ENCODE peak calls at places on chromosomes 4 and X, in six cellular contexts. One of them, this sample, is unnamed.

GRCh38 chr4:188053302-188053701 is 56.1 kb downstream of the TRIML2 start:
- DNase-seq in HepG2: no peak
- DNase-seq in upper lobe of left lung: no peak
- DNase-seq in sigmoid colon: no peak
- DNase-seq in H1: no peak
- DNase-seq in suprapubic skin: no peak
- DNase-seq in this sample: no peak

GRCh38 chr4:100981447-100982204 is 365.7 kb downstream of the PPP3CA start:
- DNase-seq in HepG2: no peak
- DNase-seq in upper lobe of left lung: peak
- DNase-seq in sigmoid colon: no peak
- DNase-seq in H1: no peak
- DNase-seq in suprapubic skin: no peak
- DNase-seq in this sample: no peak

GRCh38 chr4:11428701-11429571 is at the start of gene HS3ST1:
- DNase-seq in HepG2: no peak
- DNase-seq in upper lobe of left lung: peak
- DNase-seq in sigmoid colon: peak
- DNase-seq in H1: peak
- DNase-seq in suprapubic skin: peak
- DNase-seq in this sample: peak

GRCh38 chr4:73653695-73654106 is 33.5 kb upstream of the RASSF6 start:
- DNase-seq in HepG2: peak
- DNase-seq in upper lobe of left lung: peak
- DNase-seq in sigmoid colon: no peak
- DNase-seq in H1: no peak
- DNase-seq in suprapubic skin: no peak
- DNase-seq in this sample: peak

GRCh38 chr4:3516836-3517730 is 15.1 kb downstream of the LRPAP1 start:
- DNase-seq in HepG2: no peak
- DNase-seq in upper lobe of left lung: no peak
- DNase-seq in sigmoid colon: no peak
- DNase-seq in H1: no peak
- DNase-seq in suprapubic skin: no peak
- DNase-seq in this sample: no peak

GRCh38 chr4:127140306-127140705 is 492.5 kb upstream of the INTU start:
- DNase-seq in HepG2: no peak
- DNase-seq in upper lobe of left lung: no peak
- DNase-seq in sigmoid colon: no peak
- DNase-seq in H1: no peak
- DNase-seq in suprapubic skin: no peak
- DNase-seq in this sample: no peak

GRCh38 chrX:130097507-130098201 is 12.6 kb downstream of the ELF4 start:
- DNase-seq in HepG2: peak
- DNase-seq in upper lobe of left lung: peak
- DNase-seq in sigmoid colon: no peak
- DNase-seq in H1: no peak
- DNase-seq in suprapubic skin: no peak
- DNase-seq in this sample: peak

GRCh38 chrX:13498220-13498619 is 71.2 kb upstream of the EGFL6 start:
- DNase-seq in HepG2: no peak
- DNase-seq in upper lobe of left lung: no peak
- DNase-seq in sigmoid colon: no peak
- DNase-seq in H1: no peak
- DNase-seq in suprapubic skin: no peak
- DNase-seq in this sample: no peak

GRCh38 chr4:60655356-60655755 is 544.8 kb upstream of the ADGRL3 start:
- DNase-seq in HepG2: no peak
- DNase-seq in upper lobe of left lung: no peak
- DNase-seq in sigmoid colon: no peak
- DNase-seq in H1: no peak
- DNase-seq in suprapubic skin: no peak
- DNase-seq in this sample: no peak

GRCh38 chr4:23766334-23766733 is 123.5 kb downstream of the PPARGC1A start:
- DNase-seq in HepG2: peak
- DNase-seq in upper lobe of left lung: no peak
- DNase-seq in sigmoid colon: no peak
- DNase-seq in H1: no peak
- DNase-seq in suprapubic skin: no peak
- DNase-seq in this sample: no peak

GRCh38 chrX:113977887-113978286 is 606.0 kb upstream of the HTR2C start:
- DNase-seq in HepG2: no peak
- DNase-seq in upper lobe of left lung: no peak
- DNase-seq in sigmoid colon: no peak
- DNase-seq in H1: no peak
- DNase-seq in suprapubic skin: no peak
- DNase-seq in this sample: no peak

GRCh38 chrX:104662694-104663093 is 96.7 kb downstream of the IL1RAPL2 start:
- DNase-seq in HepG2: no peak
- DNase-seq in upper lobe of left lung: no peak
- DNase-seq in sigmoid colon: no peak
- DNase-seq in H1: no peak
- DNase-seq in suprapubic skin: no peak
- DNase-seq in this sample: no peak

GRCh38 chr4:186621959-186622553 is 66.7 kb upstream of the MTNR1A start:
- DNase-seq in HepG2: no peak
- DNase-seq in upper lobe of left lung: no peak
- DNase-seq in sigmoid colon: no peak
- DNase-seq in H1: no peak
- DNase-seq in suprapubic skin: no peak
- DNase-seq in this sample: no peak

GRCh38 chrX:118730500-118731247 is 3.3 kb downstream of the IL13RA1 start:
- DNase-seq in HepG2: no peak
- DNase-seq in upper lobe of left lung: no peak
- DNase-seq in sigmoid colon: no peak
- DNase-seq in H1: no peak
- DNase-seq in suprapubic skin: no peak
- DNase-seq in this sample: no peak

GRCh38 chr4:7823416-7823824 is 116.2 kb downstream of the AFAP1 start:
- DNase-seq in HepG2: peak
- DNase-seq in upper lobe of left lung: no peak
- DNase-seq in sigmoid colon: peak
- DNase-seq in H1: no peak
- DNase-seq in suprapubic skin: no peak
- DNase-seq in this sample: peak

GRCh38 chrX:125394449-125394848 is 74.8 kb downstream of the TEX13C start:
- DNase-seq in HepG2: no peak
- DNase-seq in upper lobe of left lung: no peak
- DNase-seq in sigmoid colon: no peak
- DNase-seq in H1: no peak
- DNase-seq in suprapubic skin: no peak
- DNase-seq in this sample: no peak

GRCh38 chr4:113169368-113169767 is 119.9 kb downstream of the ANK2 start:
- DNase-seq in HepG2: peak
- DNase-seq in upper lobe of left lung: no peak
- DNase-seq in sigmoid colon: no peak
- DNase-seq in H1: no peak
- DNase-seq in suprapubic skin: no peak
- DNase-seq in this sample: no peak

GRCh38 chrX:115949900-115950822 is 220.4 kb upstream of the AGTR2 start:
- DNase-seq in HepG2: peak
- DNase-seq in upper lobe of left lung: no peak
- DNase-seq in sigmoid colon: no peak
- DNase-seq in H1: no peak
- DNase-seq in suprapubic skin: no peak
- DNase-seq in this sample: peak

GRCh38 chr4:110119880-110120279 is 78.5 kb downstream of the ELOVL6 start:
- DNase-seq in HepG2: no peak
- DNase-seq in upper lobe of left lung: no peak
- DNase-seq in sigmoid colon: no peak
- DNase-seq in H1: no peak
- DNase-seq in suprapubic skin: no peak
- DNase-seq in this sample: no peak

GRCh38 chrX:576904-577303 is 53.7 kb upstream of the SHOX start:
- DNase-seq in HepG2: no peak
- DNase-seq in upper lobe of left lung: no peak
- DNase-seq in sigmoid colon: no peak
- DNase-seq in H1: no peak
- DNase-seq in suprapubic skin: no peak
- DNase-seq in this sample: no peak

GRCh38 chr4:24472514-24473308 is 111.6 kb downstream of the DHX15 start:
- DNase-seq in HepG2: peak
- DNase-seq in upper lobe of left lung: peak
- DNase-seq in sigmoid colon: peak
- DNase-seq in H1: peak
- DNase-seq in suprapubic skin: peak
- DNase-seq in this sample: peak

GRCh38 chr4:18155062-18156041 is 133.8 kb upstream of the LCORL start:
- DNase-seq in HepG2: no peak
- DNase-seq in upper lobe of left lung: no peak
- DNase-seq in sigmoid colon: no peak
- DNase-seq in H1: no peak
- DNase-seq in suprapubic skin: no peak
- DNase-seq in this sample: no peak

GRCh38 chrX:40607381-40607780 is 15.8 kb upstream of the MPC1L start:
- DNase-seq in HepG2: no peak
- DNase-seq in upper lobe of left lung: no peak
- DNase-seq in sigmoid colon: no peak
- DNase-seq in H1: no peak
- DNase-seq in suprapubic skin: no peak
- DNase-seq in this sample: no peak

GRCh38 chr4:153294631-153295030 is 49.9 kb upstream of the MND1 start:
- DNase-seq in HepG2: no peak
- DNase-seq in upper lobe of left lung: no peak
- DNase-seq in sigmoid colon: no peak
- DNase-seq in H1: no peak
- DNase-seq in suprapubic skin: no peak
- DNase-seq in this sample: no peak

GRCh38 chr4:112029642-112030235 is 115.5 kb upstream of the FAM241A start:
- DNase-seq in HepG2: no peak
- DNase-seq in upper lobe of left lung: no peak
- DNase-seq in sigmoid colon: no peak
- DNase-seq in H1: no peak
- DNase-seq in suprapubic skin: no peak
- DNase-seq in this sample: no peak

GRCh38 chrX:76148011-76148665 is 24.7 kb upstream of the PBDC1 start:
- DNase-seq in HepG2: peak
- DNase-seq in upper lobe of left lung: no peak
- DNase-seq in sigmoid colon: no peak
- DNase-seq in H1: no peak
- DNase-seq in suprapubic skin: no peak
- DNase-seq in this sample: no peak

GRCh38 chr4:2047031-2047660 is 12.0 kb upstream of the NAT8L start:
- DNase-seq in HepG2: no peak
- DNase-seq in upper lobe of left lung: no peak
- DNase-seq in sigmoid colon: no peak
- DNase-seq in H1: no peak
- DNase-seq in suprapubic skin: peak
- DNase-seq in this sample: no peak

GRCh38 chr4:37893164-37893563 is 2.3 kb downstream of the TBC1D1 start:
- DNase-seq in HepG2: no peak
- DNase-seq in upper lobe of left lung: no peak
- DNase-seq in sigmoid colon: no peak
- DNase-seq in H1: no peak
- DNase-seq in suprapubic skin: no peak
- DNase-seq in this sample: no peak

GRCh38 chr4:37890501-37891220 is at the start of gene TBC1D1:
- DNase-seq in HepG2: no peak
- DNase-seq in upper lobe of left lung: peak
- DNase-seq in sigmoid colon: peak
- DNase-seq in H1: no peak
- DNase-seq in suprapubic skin: peak
- DNase-seq in this sample: peak

GRCh38 chr4:37891221-37892159 is 606 bp downstream of the TBC1D1 start:
- DNase-seq in HepG2: no peak
- DNase-seq in upper lobe of left lung: peak
- DNase-seq in sigmoid colon: peak
- DNase-seq in H1: no peak
- DNase-seq in suprapubic skin: no peak
- DNase-seq in this sample: peak

GRCh38 chr4:37892641-37893040 is 1.8 kb downstream of the TBC1D1 start:
- DNase-seq in HepG2: no peak
- DNase-seq in upper lobe of left lung: peak
- DNase-seq in sigmoid colon: no peak
- DNase-seq in H1: no peak
- DNase-seq in suprapubic skin: no peak
- DNase-seq in this sample: no peak

GRCh38 chr4:37889849-37890500 is 909 bp upstream of the TBC1D1 start:
- DNase-seq in HepG2: no peak
- DNase-seq in upper lobe of left lung: no peak
- DNase-seq in sigmoid colon: peak
- DNase-seq in H1: no peak
- DNase-seq in suprapubic skin: no peak
- DNase-seq in this sample: no peak
- TF ChIP-seq POLR2AphosphoS5 in HepG2: no peak
- TF ChIP-seq POLR2AphosphoS5 in upper lobe of left lung: no peak
- TF ChIP-seq POLR2AphosphoS5 in sigmoid colon: peak
- TF ChIP-seq POLR2AphosphoS5 in H1: no peak
- TF ChIP-seq POLR2AphosphoS5 in suprapubic skin: no peak
- TF ChIP-seq POLR2AphosphoS5 in this sample: peak

GRCh38 chr4:90061881-90062280 is 65.3 kb upstream of the CCSER1 start:
- DNase-seq in HepG2: no peak
- DNase-seq in upper lobe of left lung: no peak
- DNase-seq in sigmoid colon: no peak
- DNase-seq in H1: no peak
- DNase-seq in suprapubic skin: no peak
- DNase-seq in this sample: no peak
- TF ChIP-seq EP300 in HepG2: no peak
- TF ChIP-seq EP300 in upper lobe of left lung: no peak
- TF ChIP-seq EP300 in sigmoid colon: no peak
- TF ChIP-seq EP300 in H1: no peak
- TF ChIP-seq EP300 in suprapubic skin: no peak
- TF ChIP-seq EP300 in this sample: no peak

GRCh38 chrX:25277574-25277973 is 261.8 kb upstream of the ARX start:
- DNase-seq in HepG2: no peak
- DNase-seq in upper lobe of left lung: no peak
- DNase-seq in sigmoid colon: no peak
- DNase-seq in H1: no peak
- DNase-seq in suprapubic skin: no peak
- DNase-seq in this sample: no peak

GRCh38 chrX:25278341-25278740 is 262.6 kb upstream of the ARX start:
- DNase-seq in HepG2: no peak
- DNase-seq in upper lobe of left lung: no peak
- DNase-seq in sigmoid colon: no peak
- DNase-seq in H1: no peak
- DNase-seq in suprapubic skin: no peak
- DNase-seq in this sample: no peak

DNA sequence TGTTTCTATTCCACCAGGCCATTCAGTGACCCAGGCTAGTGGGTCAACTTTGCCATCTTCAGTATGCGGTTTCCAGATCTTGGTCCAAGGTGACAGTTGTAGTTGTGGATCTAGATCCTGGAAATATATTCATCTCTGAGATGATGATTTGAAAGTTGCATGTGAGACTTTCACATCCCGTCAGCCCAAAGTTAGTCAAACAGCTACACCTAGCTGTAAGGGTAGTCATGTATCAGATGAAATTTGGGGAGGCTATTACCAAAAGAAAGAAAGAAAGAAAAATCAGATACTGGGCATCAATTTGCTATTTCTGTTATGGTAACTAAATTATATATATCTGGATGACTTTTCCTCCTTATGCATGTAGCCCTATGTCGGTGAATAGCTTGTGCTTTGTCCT is 259.4 kb upstream of the ARX start:
- DNase-seq in HepG2: no peak
- DNase-seq in upper lobe of left lung: no peak
- DNase-seq in sigmoid colon: no peak
- DNase-seq in H1: no peak
- DNase-seq in suprapubic skin: no peak
- DNase-seq in this sample: no peak
- TF ChIP-seq CTCF in HepG2: no peak
- TF ChIP-seq CTCF in upper lobe of left lung: no peak
- TF ChIP-seq CTCF in sigmoid colon: no peak
- TF ChIP-seq CTCF in H1: no peak
- TF ChIP-seq CTCF in suprapubic skin: no peak
- TF ChIP-seq CTCF in this sample: no peak

GRCh38 chrX:18537524-18537923 is 112.1 kb downstream of the CDKL5 start:
- DNase-seq in HepG2: no peak
- DNase-seq in upper lobe of left lung: no peak
- DNase-seq in sigmoid colon: no peak
- DNase-seq in H1: no peak
- DNase-seq in suprapubic skin: no peak
- DNase-seq in this sample: no peak
- TF ChIP-seq POLR2AphosphoS5 in HepG2: no peak
- TF ChIP-seq POLR2AphosphoS5 in upper lobe of left lung: no peak
- TF ChIP-seq POLR2AphosphoS5 in sigmoid colon: no peak
- TF ChIP-seq POLR2AphosphoS5 in H1: no peak
- TF ChIP-seq POLR2AphosphoS5 in suprapubic skin: no peak
- TF ChIP-seq POLR2AphosphoS5 in this sample: no peak

This sample was measured in stomach.